ENCODE peak calls at places on chromosome 9, in eight cellular contexts. Y is stimulated activated CD4-positive, alpha-beta T cell treated with anti-CD3 and anti-CD28 coated beads, Interleukin-12 subunit alpha, Interleukin-12 subunit beta, amount 100 ng/mL, for 24 hours; L is HTR-8/SVneo; K is endothelial cell; O is left ventricle myocardium inferior; P is SK-N-SH; I is ELF-1; G is H7. A is an unnamed sample.

GRCh38 chr9:113875917-113876805 is at the start of gene ZNF618:
- DNase-seq in Y (no peak), L (no peak), K (peak; percentile 55), O (peak; percentile 31), P (peak; percentile 91), I (no peak), G (peak; percentile 88), A (no peak)

GRCh38 chr9:4970970-4971641 is 14.0 kb upstream of the JAK2 start:
- DNase-seq in Y (peak; percentile 70), L (no peak), K (no peak), O (no peak), P (no peak), I (no peak), G (no peak), A (no peak)

GRCh38 chr9:89654025-89654662 is 49.3 kb downstream of the GADD45G start:
- DNase-seq in Y (no peak), L (no peak), K (no peak), O (no peak), P (no peak), I (no peak), G (no peak), A (peak; percentile 47)

GRCh38 chr9:89635007-89635742 is 30.4 kb downstream of the GADD45G start:
- DNase-seq in Y (no peak), L (no peak), K (no peak), O (no peak), P (no peak), I (no peak), G (no peak), A (no peak)

GRCh38 chr9:131478421-131478868 is 24.3 kb upstream of the POMT1 start:
- DNase-seq in Y (peak; percentile 43), L (peak; percentile 23), K (peak; percentile 71), O (peak; percentile 41), P (peak; percentile 86), I (peak; percentile 58), G (peak; percentile 94), A (peak; percentile 74)

GRCh38 chr9:113475031-113475430 is 11.5 kb downstream of the RGS3 start:
- DNase-seq in Y (no peak), L (no peak), K (no peak), O (no peak), P (no peak), I (no peak), G (no peak), A (no peak)

GRCh38 chr9:89802809-89803355 is 198.1 kb downstream of the GADD45G start:
- DNase-seq in Y (no peak), L (no peak), K (no peak), O (peak; percentile 84), P (peak; percentile 45), I (no peak), G (no peak), A (no peak)

GRCh38 chr9:91714020-91714721 is 235.9 kb downstream of the ROR2 start:
- DNase-seq in Y (peak; percentile 16), L (peak; percentile 28), K (peak; percentile 67), O (peak; percentile 45), P (peak; percentile 75), I (peak; percentile 75), G (peak; percentile 93), A (peak; percentile 93)

GRCh38 chr9:91191443-91192378 is 170.0 kb downstream of the AUH start:
- DNase-seq in Y (no peak), L (no peak), K (no peak), O (no peak), P (no peak), I (no peak), G (no peak), A (no peak)

GRCh38 chr9:125759812-125760134 is 12.6 kb downstream of the PBX3 start:
- DNase-seq in Y (no peak), L (no peak), K (no peak), O (no peak), P (no peak), I (peak; percentile 43), G (no peak), A (peak; percentile 46)

GRCh38 chr9:74497750-74498615 is 848 bp downstream of the RORB start:
- DNase-seq in Y (no peak), L (no peak), K (peak; percentile 45), O (peak; percentile 31), P (peak; percentile 62), I (peak; percentile 51), G (peak; percentile 69), A (peak; percentile 62)

A was measured in H9.